ENCODE peak calls at places on chromosomes 13 and 19, in four cellular contexts. R is retina; W is GM20000; M is CD4-positive, alpha-beta T cell. Z is an unnamed sample.

GRCh38 chr19:16626796-16627193 is 1.2 kb downstream of the MED26 start:
- DNase-seq in R (no peak), W (no peak), M (no peak), Z (no peak)

GRCh38 chr13:87893982-87894527 is 222.9 kb downstream of the SLITRK5 start:
- DNase-seq in R (no peak), W (no peak), M (no peak), Z (no peak)

GRCh38 chr19:34490141-34490766 is 8.7 kb downstream of the WTIP start:
- DNase-seq in R (no peak), W (no peak), M (no peak), Z (no peak)

GRCh38 chr13:26658972-26659371 is 101.5 kb downstream of the WASF3 start:
- DNase-seq in R (no peak), W (no peak), M (no peak), Z (no peak)

GRCh38 chr19:911197-912033 is 1.6 kb downstream of the R3HDM4 start:
- DNase-seq in R (no peak), W (no peak), M (no peak), Z (no peak)

GRCh38 chr19:47122359-47123335 is 8.0 kb upstream of the SAE1 start:
- DNase-seq in R (no peak), W (no peak), M (no peak), Z (no peak)

GRCh38 chr13:95535243-95535642 is 17.3 kb upstream of the CLDN10 start:
- DNase-seq in R (no peak), W (no peak), M (no peak), Z (no peak)

GRCh38 chr19:19670070-19670551 is 1.5 kb downstream of the ZNF101 start:
- DNase-seq in R (no peak), W (no peak), M (no peak), Z (no peak)

GRCh38 chr19:58559275-58560006 is 1.0 kb upstream of the UBE2M start:
- DNase-seq in R (peak), W (peak), M (peak), Z (peak)

GRCh38 chr13:40149611-40150283 is 494.3 kb downstream of the COG6 start:
- DNase-seq in R (no peak), W (no peak), M (no peak), Z (no peak)

GRCh38 chr13:79427265-79427664 is 21.2 kb upstream of the RBM26 start:
- DNase-seq in R (no peak), W (no peak), M (no peak), Z (no peak)

GRCh38 chr19:46766569-46767317 is 20.5 kb upstream of the STRN4 start:
- DNase-seq in R (peak), W (peak), M (peak), Z (peak)

GRCh38 chr13:86684402-86684801 is 885.2 kb upstream of the SLITRK6 start:
- DNase-seq in R (no peak), W (no peak), M (no peak), Z (no peak)

GRCh38 chr19:6068711-6069110 is 41.6 kb downstream of the RFX2 start:
- DNase-seq in R (no peak), W (no peak), M (no peak), Z (no peak)

GRCh38 chr13:32381539-32381938 is 46.4 kb downstream of the N4BP2L1 start:
- DNase-seq in R (peak), W (peak), M (no peak), Z (peak)

GRCh38 chr13:70249332-70250064 is 141.2 kb upstream of the KLHL1 start:
- DNase-seq in R (no peak), W (no peak), M (no peak), Z (no peak)

GRCh38 chr13:87677334-87678234 is 6.4 kb downstream of the SLITRK5 start:
- DNase-seq in R (peak), W (peak), M (no peak), Z (no peak)

GRCh38 chr19:35404879-35405622 is 34.2 kb downstream of the GPR42 start:
- DNase-seq in R (no peak), W (peak), M (no peak), Z (no peak)

GRCh38 chr19:36847968-36848367 is 2.7 kb upstream of the ZNF345 start:
- DNase-seq in R (no peak), W (no peak), M (no peak), Z (no peak)

GRCh38 chr13:45715351-45715750 is 13.2 kb downstream of the CBY2 start:
- DNase-seq in R (no peak), W (no peak), M (no peak), Z (no peak)

GRCh38 chr19:54430306-54431254 is 15.3 kb downstream of the TTYH1 start:
- DNase-seq in R (peak), W (peak), M (peak), Z (peak)

GRCh38 chr13:41458187-41458938 is 1.0 kb downstream of the RGCC start:
- DNase-seq in R (peak), W (peak), M (peak), Z (peak)